ENCODE peak calls at places on chromosomes 12 and 14, in four cellular contexts. K is activated T-helper 1 cell treated with Interleukin-2 at 50 U/mL for 16 hours, I is IMR-90, V is NCI-H146. O is an unnamed sample.

GRCh38 chr12:116508145-116509121 is 50.7 kb upstream of the MAP1LC3B2 start:
- DNase-seq in V (no peak), K (no peak), I (no peak), O (no peak)

GRCh38 chr12:13171921-13172859 is 24.3 kb upstream of the EMP1 start:
- DNase-seq in K (no peak), I (no peak), V (no peak), O (no peak)

GRCh38 chr12:68560823-68561422 is 49.8 kb upstream of the RAP1B start:
- DNase-seq in K (no peak), V (no peak), I (peak), O (no peak)

GRCh38 chr14:36822671-36823070 is 161.0 kb downstream of the PAX9 start:
- DNase-seq in K (no peak), V (no peak), I (no peak), O (no peak)

GRCh38 chr12:75642226-75642625 is 130.8 kb upstream of the KRR1 start:
- DNase-seq in K (no peak), I (no peak), V (no peak), O (no peak)

GRCh38 chr12:103909811-103910210 is 20.4 kb upstream of the HSP90B1 start:
- DNase-seq in V (no peak), I (peak), K (no peak), O (no peak)

GRCh38 chr14:31251028-31251958 is 43.7 kb upstream of the HECTD1 start:
- DNase-seq in K (no peak), I (no peak), V (no peak), O (no peak)

GRCh38 chr14:63991833-63992232 is 139.0 kb downstream of the SYNE2 start:
- DNase-seq in I (no peak), K (no peak), V (no peak), O (no peak)

GRCh38 chr12:52741378-52742195 is 35.6 kb downstream of the KRT76 start:
- DNase-seq in K (peak), V (no peak), I (peak), O (no peak)

O was measured in NCI-H774.